ENCODE peak calls at places on chromosomes 4 and X, in six cellular contexts. One of them, this sample, is unnamed.

GRCh38 chrX:27619975-27620374 is 29.8 kb downstream of the DCAF8L2 start:
- DNase-seq in H9: no peak
- DNase-seq in mesenchymal stem cell: peak
- DNase-seq in H1: no peak
- DNase-seq in trophoblast cell: no peak
- DNase-seq in IMR-90: peak
- DNase-seq in this sample: no peak

GRCh38 chr4:140876597-140877364 is 120.6 kb upstream of the TBC1D9 start:
- DNase-seq in IMR-90: peak
- DNase-seq in trophoblast cell: no peak
- DNase-seq in H9: no peak
- DNase-seq in mesenchymal stem cell: no peak
- DNase-seq in H1: no peak
- DNase-seq in this sample: no peak

GRCh38 chr4:3481113-3481531 is 18.0 kb downstream of the DOK7 start:
- DNase-seq in H1: peak
- DNase-seq in H9: no peak
- DNase-seq in mesenchymal stem cell: no peak
- DNase-seq in IMR-90: no peak
- DNase-seq in trophoblast cell: no peak
- DNase-seq in this sample: peak

GRCh38 chr4:153684182-153685073 is at the start of gene TLR2:
- DNase-seq in trophoblast cell: no peak
- DNase-seq in H1: no peak
- DNase-seq in mesenchymal stem cell: peak
- DNase-seq in H9: peak
- DNase-seq in IMR-90: no peak
- DNase-seq in this sample: peak

GRCh38 chrX:110004210-110004609 is 1.3 kb downstream of the TMEM164 start:
- DNase-seq in trophoblast cell: no peak
- DNase-seq in H9: no peak
- DNase-seq in IMR-90: no peak
- DNase-seq in H1: no peak
- DNase-seq in mesenchymal stem cell: no peak
- DNase-seq in this sample: no peak

GRCh38 chr4:51885371-51885770 is 42.4 kb downstream of the DCUN1D4 start:
- DNase-seq in H9: peak
- DNase-seq in IMR-90: peak
- DNase-seq in mesenchymal stem cell: peak
- DNase-seq in H1: no peak
- DNase-seq in trophoblast cell: no peak
- DNase-seq in this sample: no peak

GRCh38 chrX:46582964-46583363 is 9.4 kb downstream of the CHST7 start:
- DNase-seq in IMR-90: peak
- DNase-seq in H9: no peak
- DNase-seq in H1: no peak
- DNase-seq in mesenchymal stem cell: peak
- DNase-seq in trophoblast cell: no peak
- DNase-seq in this sample: no peak

GRCh38 chrX:111352424-111352823 is 59.6 kb downstream of the DCX start:
- DNase-seq in mesenchymal stem cell: peak
- DNase-seq in H1: no peak
- DNase-seq in H9: no peak
- DNase-seq in trophoblast cell: no peak
- DNase-seq in IMR-90: no peak
- DNase-seq in this sample: no peak

GRCh38 chr4:102503831-102504786 is 3.0 kb downstream of the NFKB1 start:
- DNase-seq in trophoblast cell: no peak
- DNase-seq in H9: no peak
- DNase-seq in IMR-90: no peak
- DNase-seq in H1: no peak
- DNase-seq in mesenchymal stem cell: peak
- DNase-seq in this sample: no peak

GRCh38 chr4:81084624-81085023 is 54.1 kb downstream of the BMP3 start:
- DNase-seq in H1: no peak
- DNase-seq in mesenchymal stem cell: peak
- DNase-seq in trophoblast cell: no peak
- DNase-seq in H9: no peak
- DNase-seq in IMR-90: peak
- DNase-seq in this sample: no peak

GRCh38 chr4:145298885-145299284 is 118.5 kb upstream of the OTUD4 start:
- DNase-seq in H9: no peak
- DNase-seq in mesenchymal stem cell: no peak
- DNase-seq in trophoblast cell: no peak
- DNase-seq in H1: no peak
- DNase-seq in IMR-90: no peak
- DNase-seq in this sample: no peak

DNA sequence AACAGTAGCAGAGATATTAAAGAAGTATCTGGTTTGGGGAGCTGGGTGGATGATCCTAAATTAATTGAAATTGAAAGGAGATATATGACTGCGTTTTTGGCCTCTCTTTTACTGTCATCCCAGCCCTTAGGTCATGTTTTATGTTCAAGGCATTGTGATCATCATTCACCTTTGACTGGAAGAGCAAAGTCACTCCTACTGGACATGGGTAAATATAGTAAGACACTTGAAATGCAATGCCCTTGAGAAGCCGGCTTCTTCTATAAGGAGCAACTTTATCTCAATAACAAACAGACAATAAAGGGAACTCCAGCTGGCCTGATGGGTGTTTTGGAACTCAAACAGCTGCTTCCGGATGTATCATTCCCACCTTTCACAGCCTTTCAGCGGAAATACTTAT is 65.0 kb upstream of the C4orf54 start:
- DNase-seq in IMR-90: peak
- DNase-seq in H9: no peak
- DNase-seq in trophoblast cell: no peak
- DNase-seq in H1: no peak
- DNase-seq in mesenchymal stem cell: peak
- DNase-seq in this sample: no peak
- H3K14ac ChIP-seq in IMR-90: peak
- H3K14ac ChIP-seq in H9: no peak
- H3K14ac ChIP-seq in trophoblast cell: no peak
- H3K14ac ChIP-seq in H1: no peak
- H3K14ac ChIP-seq in mesenchymal stem cell: no peak
- H3K14ac ChIP-seq in this sample: no peak

GRCh38 chr4:206054-206453 is 81.8 kb downstream of the ZNF718 start:
- DNase-seq in H1: no peak
- DNase-seq in mesenchymal stem cell: no peak
- DNase-seq in IMR-90: no peak
- DNase-seq in H9: no peak
- DNase-seq in trophoblast cell: no peak
- DNase-seq in this sample: no peak

GRCh38 chr4:205097-205756 is 80.9 kb downstream of the ZNF718 start:
- DNase-seq in mesenchymal stem cell: no peak
- DNase-seq in H1: no peak
- DNase-seq in trophoblast cell: no peak
- DNase-seq in IMR-90: no peak
- DNase-seq in H9: no peak
- DNase-seq in this sample: no peak

DNA sequence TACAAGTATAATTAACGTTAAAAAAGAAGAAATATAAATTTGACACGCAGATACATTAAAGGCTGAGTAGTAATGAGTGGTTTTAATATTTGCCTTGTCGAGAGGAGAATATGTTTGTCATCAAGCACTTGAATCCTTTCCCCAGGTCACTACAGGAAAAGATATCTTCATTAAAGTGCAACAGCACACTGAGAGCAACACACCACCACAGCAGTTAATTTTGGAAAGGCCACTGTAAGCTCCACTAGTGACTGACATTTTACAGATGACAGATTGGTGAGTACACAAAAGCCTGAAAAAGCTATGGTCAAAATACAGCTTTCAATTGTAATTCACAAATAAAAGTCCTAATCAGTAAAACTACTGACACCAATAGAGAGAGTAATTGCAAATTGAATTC is 76.6 kb downstream of the ZNF718 start:
- DNase-seq in IMR-90: no peak
- DNase-seq in H9: no peak
- DNase-seq in trophoblast cell: no peak
- DNase-seq in H1: no peak
- DNase-seq in mesenchymal stem cell: no peak
- DNase-seq in this sample: no peak
- H3K14ac ChIP-seq in IMR-90: no peak
- H3K14ac ChIP-seq in H9: no peak
- H3K14ac ChIP-seq in trophoblast cell: no peak
- H3K14ac ChIP-seq in H1: no peak
- H3K14ac ChIP-seq in mesenchymal stem cell: no peak
- H3K14ac ChIP-seq in this sample: no peak

GRCh38 chr4:168614316-168615057 is 117.6 kb downstream of the PALLD start:
- DNase-seq in H9: no peak
- DNase-seq in IMR-90: peak
- DNase-seq in H1: no peak
- DNase-seq in mesenchymal stem cell: no peak
- DNase-seq in trophoblast cell: no peak
- DNase-seq in this sample: no peak

GRCh38 chr4:168615294-168615693 is 118.4 kb downstream of the PALLD start:
- DNase-seq in IMR-90: peak
- DNase-seq in trophoblast cell: no peak
- DNase-seq in H9: no peak
- DNase-seq in H1: no peak
- DNase-seq in mesenchymal stem cell: no peak
- DNase-seq in this sample: peak

GRCh38 chr4:168612435-168613139 is 115.7 kb downstream of the PALLD start:
- DNase-seq in H1: no peak
- DNase-seq in mesenchymal stem cell: peak
- DNase-seq in trophoblast cell: peak
- DNase-seq in H9: no peak
- DNase-seq in IMR-90: peak
- DNase-seq in this sample: no peak

GRCh38 chr4:168610911-168611530 is 114.2 kb downstream of the PALLD start:
- DNase-seq in trophoblast cell: no peak
- DNase-seq in H1: no peak
- DNase-seq in IMR-90: peak
- DNase-seq in mesenchymal stem cell: no peak
- DNase-seq in H9: no peak
- DNase-seq in this sample: no peak

GRCh38 chr4:168613869-168614268 is 117.0 kb downstream of the PALLD start:
- DNase-seq in trophoblast cell: no peak
- DNase-seq in H9: no peak
- DNase-seq in IMR-90: no peak
- DNase-seq in mesenchymal stem cell: no peak
- DNase-seq in H1: no peak
- DNase-seq in this sample: no peak
- H3K14ac ChIP-seq in trophoblast cell: no peak
- H3K14ac ChIP-seq in H9: no peak
- H3K14ac ChIP-seq in IMR-90: peak
- H3K14ac ChIP-seq in mesenchymal stem cell: no peak
- H3K14ac ChIP-seq in H1: no peak
- H3K14ac ChIP-seq in this sample: no peak

GRCh38 chr4:184898793-184899192 is 73.0 kb upstream of the ACSL1 start:
- DNase-seq in trophoblast cell: no peak
- DNase-seq in H9: no peak
- DNase-seq in IMR-90: no peak
- DNase-seq in H1: no peak
- DNase-seq in mesenchymal stem cell: no peak
- DNase-seq in this sample: no peak
- H3K14ac ChIP-seq in trophoblast cell: no peak
- H3K14ac ChIP-seq in H9: no peak
- H3K14ac ChIP-seq in IMR-90: no peak
- H3K14ac ChIP-seq in H1: no peak
- H3K14ac ChIP-seq in mesenchymal stem cell: no peak
- H3K14ac ChIP-seq in this sample: no peak

DNA sequence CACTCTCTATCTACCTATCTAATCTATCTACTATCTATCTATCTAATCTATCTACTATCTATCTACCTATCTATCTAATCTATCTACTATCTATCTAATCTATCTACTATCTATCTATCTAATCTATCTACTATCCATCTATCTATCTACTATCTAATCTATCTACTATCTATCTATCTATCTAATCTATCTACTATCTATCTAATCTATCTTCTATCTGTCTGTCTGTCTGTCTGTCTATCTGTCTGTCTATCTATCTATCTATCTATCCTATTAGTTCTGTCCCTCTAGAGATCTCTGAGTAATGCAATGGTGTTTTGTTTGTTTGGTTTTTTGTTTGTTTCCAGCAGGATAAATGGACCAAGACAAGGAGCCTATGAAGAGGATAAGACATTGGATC is 9.4 kb upstream of the ASMTL start:
- DNase-seq in trophoblast cell: no peak
- DNase-seq in H1: no peak
- DNase-seq in H9: no peak
- DNase-seq in IMR-90: no peak
- DNase-seq in mesenchymal stem cell: no peak
- DNase-seq in this sample: no peak
- H3K14ac ChIP-seq in trophoblast cell: no peak
- H3K14ac ChIP-seq in H1: no peak
- H3K14ac ChIP-seq in H9: no peak
- H3K14ac ChIP-seq in IMR-90: no peak
- H3K14ac ChIP-seq in mesenchymal stem cell: no peak
- H3K14ac ChIP-seq in this sample: no peak

GRCh38 chr4:112411781-112412281 is 104.1 kb downstream of the NEUROG2 start:
- DNase-seq in trophoblast cell: peak
- DNase-seq in H1: peak
- DNase-seq in H9: peak
- DNase-seq in mesenchymal stem cell: no peak
- DNase-seq in IMR-90: no peak
- DNase-seq in this sample: peak

GRCh38 chr4:112410804-112411203 is 105.2 kb downstream of the NEUROG2 start:
- DNase-seq in IMR-90: no peak
- DNase-seq in H1: no peak
- DNase-seq in trophoblast cell: no peak
- DNase-seq in mesenchymal stem cell: no peak
- DNase-seq in H9: no peak
- DNase-seq in this sample: no peak

DNA sequence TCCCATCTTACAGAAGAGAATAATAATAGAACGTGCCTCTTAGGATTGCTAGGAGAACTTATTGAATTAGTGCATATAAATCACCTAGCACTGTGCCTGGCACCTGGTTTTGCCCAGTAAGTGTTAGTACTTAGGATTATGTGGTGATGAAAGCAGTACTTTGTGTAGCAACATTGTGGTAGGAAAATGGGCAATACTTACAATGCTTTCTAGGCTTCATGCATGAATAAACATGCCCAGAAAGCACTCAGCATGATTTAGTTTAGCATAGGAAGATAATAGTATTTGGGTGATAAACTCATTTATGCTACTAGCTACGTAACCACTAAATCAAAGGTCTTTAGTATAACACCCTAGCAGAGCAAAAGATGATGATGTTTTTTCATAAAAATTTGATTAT is 105.6 kb downstream of the NEUROG2 start:
- DNase-seq in mesenchymal stem cell: no peak
- DNase-seq in H9: no peak
- DNase-seq in IMR-90: no peak
- DNase-seq in trophoblast cell: no peak
- DNase-seq in H1: no peak
- DNase-seq in this sample: no peak
- H3K14ac ChIP-seq in mesenchymal stem cell: no peak
- H3K14ac ChIP-seq in H9: no peak
- H3K14ac ChIP-seq in IMR-90: no peak
- H3K14ac ChIP-seq in trophoblast cell: no peak
- H3K14ac ChIP-seq in H1: no peak
- H3K14ac ChIP-seq in this sample: no peak

This sample was measured in neuronal stem cell.